ENCODE peak calls at places on chromosomes 13 and 19, in four cellular contexts. H is NCI-H2171; X is GOT3; B is stimulated activated CD4-positive, alpha-beta T cell treated with anti-CD3 and anti-CD28 coated beads, Interleukin-4, amount 100 ng/mL, for 4 hours. E is an unnamed sample.
A peak's percentile ranks its signal among the peaks of the same experiment; 100 is the strongest.

GRCh38 chr19:19170053-19170945 is at the start of gene MEF2B:
- DNase-seq in H (peak; percentile 82), X (no peak), B (peak; percentile 75), E (peak; percentile 37)

GRCh38 chr19:51784922-51785690 is 9.9 kb upstream of the FPR3 start:
- DNase-seq in H (no peak), X (peak; percentile 49), B (peak; percentile 57), E (no peak)

GRCh38 chr13:107216046-107216715 is 648.2 kb upstream of the ARGLU1 start:
- DNase-seq in H (no peak), X (no peak), B (no peak), E (no peak)

GRCh38 chr13:112959206-112959605 is 9.8 kb upstream of the MCF2L start:
- DNase-seq in H (no peak), X (no peak), B (no peak), E (no peak)

GRCh38 chr19:13537454-13537853 is 31.2 kb upstream of the CACNA1A start:
- DNase-seq in H (peak; percentile 86), X (no peak), B (no peak), E (no peak)

GRCh38 chr19:42286349-42287016 is 15.4 kb upstream of the PRR19 start:
- DNase-seq in H (no peak), X (no peak), B (no peak), E (no peak)

GRCh38 chr19:46736544-46737274 is 9.1 kb upstream of the FKRP start:
- DNase-seq in H (no peak), X (no peak), B (no peak), E (no peak)

GRCh38 chr19:4208385-4209094 is 20.8 kb upstream of the EBI3 start:
- DNase-seq in H (peak; percentile 38), X (no peak), B (no peak), E (no peak)

GRCh38 chr19:1773173-1773572 is 19.9 kb downstream of the ONECUT3 start:
- DNase-seq in H (no peak), X (no peak), B (no peak), E (no peak)

GRCh38 chr19:33681081-33681680 is 59.4 kb downstream of the CHST8 start:
- DNase-seq in H (no peak), X (no peak), B (no peak), E (no peak)

GRCh38 chr13:104017317-104017716 is 951.1 kb upstream of the SLC10A2 start:
- DNase-seq in H (no peak), X (no peak), B (no peak), E (no peak)

GRCh38 chr13:101150998-101151397 is 265.3 kb downstream of the NALCN start:
- DNase-seq in H (peak; percentile 43), X (no peak), B (no peak), E (no peak)

GRCh38 chr13:99486996-99487395 is 14.3 kb upstream of the TM9SF2 start:
- DNase-seq in H (no peak), X (no peak), B (no peak), E (no peak)

GRCh38 chr13:80006940-80007339 is 334.0 kb downstream of the SPRY2 start:
- DNase-seq in H (no peak), X (no peak), B (no peak), E (no peak)

GRCh38 chr13:66689037-66689619 is 541.0 kb downstream of the PCDH9 start:
- DNase-seq in H (no peak), X (no peak), B (no peak), E (no peak)

GRCh38 chr13:97141564-97142005 is 80.5 kb upstream of the MBNL2 start:
- DNase-seq in H (peak; percentile 28), X (peak; percentile 96), B (no peak), E (peak; percentile 22)

GRCh38 chr19:15330801-15331418 is 1.4 kb downstream of the BRD4 start:
- DNase-seq in H (no peak), X (no peak), B (no peak), E (no peak)

GRCh38 chr19:46678110-46678732 is 17.2 kb upstream of the DACT3 start:
- DNase-seq in H (no peak), X (no peak), B (peak; percentile 51), E (no peak)

GRCh38 chr19:14542721-14543328 is 13.4 kb downstream of the TECR start:
- DNase-seq in H (peak; percentile 42), X (no peak), B (no peak), E (no peak)

GRCh38 chr13:112689498-112690241 is at the start of gene ATP11A:
- DNase-seq in H (peak; percentile 83), X (peak; percentile 67), B (peak; percentile 83), E (no peak)

GRCh38 chr13:104106705-104107393 is 1040.6 kb upstream of the SLC10A2 start:
- DNase-seq in H (no peak), X (no peak), B (no peak), E (no peak)

GRCh38 chr13:60463787-60464186 is 66.8 kb downstream of the TDRD3 start:
- DNase-seq in H (no peak), X (no peak), B (no peak), E (no peak)